ENCODE peak calls at places on chromosomes 4 and X, in seven cellular contexts. O is left ventricle myocardium inferior, Y is A549, D is cardiac muscle cell, R is tibial nerve, A is GM12865, L is tibial artery. G is an unnamed sample.

GRCh38 chr4:3671571-3672464 is 94.4 kb upstream of the ADRA2C start:
- DNase-seq in O (no peak), R (no peak), Y (peak), A (no peak), L (no peak), D (no peak), G (no peak)

GRCh38 chrX:103081051-103081450 is 11.9 kb downstream of the NXF3 start:
- DNase-seq in L (no peak), O (no peak), A (no peak), D (no peak), Y (no peak), R (no peak), G (no peak)

GRCh38 chr4:26217961-26218676 is 102.7 kb upstream of the RBPJ start:
- DNase-seq in O (no peak), R (peak), L (peak), A (peak), D (no peak), Y (no peak), G (peak)

GRCh38 chrX:19334945-19335626 is 8.6 kb upstream of the PDHA1 start:
- DNase-seq in O (no peak), A (peak), Y (peak), L (no peak), D (peak), R (no peak), G (no peak)

GRCh38 chr4:153115322-153116100 is 88.7 kb upstream of the TRIM2 start:
- DNase-seq in D (no peak), A (peak), L (peak), R (no peak), Y (peak), O (no peak), G (peak)

GRCh38 chr4:145937021-145937861 is 1.4 kb downstream of the ZNF827 start:
- DNase-seq in O (peak), L (peak), Y (peak), R (peak), A (peak), D (peak), G (peak)

GRCh38 chr4:98996056-98996941 is 778 bp downstream of the METAP1 start:
- DNase-seq in A (peak), D (peak), Y (peak), L (no peak), O (no peak), R (no peak), G (peak)

GRCh38 chr4:152967942-152968341 is 31.8 kb downstream of the FHDC1 start:
- DNase-seq in Y (no peak), L (no peak), A (no peak), D (no peak), O (no peak), R (no peak), G (no peak)

GRCh38 chr4:110477836-110478235 is 1.9 kb downstream of the ENPEP start:
- DNase-seq in O (no peak), Y (no peak), R (no peak), D (no peak), A (no peak), L (no peak), G (no peak)

GRCh38 chr4:156705291-156705690 is 266.3 kb downstream of the PDGFC start:
- DNase-seq in R (no peak), Y (no peak), A (no peak), D (no peak), O (no peak), L (no peak), G (peak)

GRCh38 chr4:102761478-102761790 is 666 bp upstream of the MANBA start:
- DNase-seq in Y (no peak), R (no peak), L (no peak), O (no peak), A (no peak), D (no peak), G (peak)
- H3K4me3 ChIP-seq in Y (peak), R (peak), L (peak), O (peak), A (peak), D (peak), G (peak)

DNA sequence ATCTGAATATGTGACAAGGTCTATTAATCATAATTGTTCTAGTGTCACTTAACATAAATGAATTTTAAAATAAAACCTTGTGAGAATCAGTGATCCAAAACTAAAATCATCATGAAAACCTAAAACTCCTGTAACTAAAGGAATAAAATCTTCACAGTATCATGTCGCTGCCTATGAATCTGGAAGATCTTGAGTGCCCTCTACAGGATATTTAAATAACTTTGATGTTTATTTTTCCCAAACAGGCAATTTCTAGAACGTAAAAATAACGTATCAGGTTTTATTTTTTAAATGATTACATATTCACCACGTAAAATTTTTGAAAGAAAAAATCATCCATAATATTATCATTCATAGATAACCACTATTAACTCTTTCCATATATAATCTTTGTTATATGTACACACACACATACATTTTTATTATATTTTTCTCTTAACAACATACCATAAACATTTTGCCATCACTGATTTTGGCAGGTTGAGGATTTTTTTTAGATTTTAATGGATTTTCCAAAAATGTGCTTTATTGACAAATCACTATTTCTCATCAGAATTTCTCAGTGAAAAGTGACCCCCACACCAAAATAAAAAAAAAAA is 79.6 kb downstream of the COMMD8 start:
- DNase-seq in Y (peak), R (no peak), O (no peak), D (peak), L (no peak), A (peak), G (peak)
- TF ChIP-seq CTCF in Y (peak), R (peak), O (peak), D (peak), L (peak), A (peak), G (peak)

DNA sequence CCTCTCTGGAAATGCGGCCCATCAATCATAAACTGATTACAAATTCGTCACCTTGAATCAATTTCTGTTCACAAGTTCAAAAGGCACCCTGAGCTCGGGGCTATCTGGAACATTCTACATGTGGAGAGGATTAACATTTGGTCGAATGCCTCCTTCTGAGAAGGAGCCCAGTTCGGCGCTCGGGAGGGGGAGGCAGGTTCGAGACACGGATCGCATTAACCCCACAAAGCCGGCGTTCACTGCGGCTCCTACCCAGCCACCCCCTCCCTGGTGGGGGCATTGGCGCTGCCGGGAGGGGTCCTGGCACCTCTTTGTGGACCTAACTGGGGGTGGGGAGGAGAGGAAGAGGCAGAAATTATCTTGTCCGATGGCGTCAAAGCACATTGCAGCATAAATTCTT is 108.0 kb downstream of the CPZ start:
- DNase-seq in A (no peak), Y (no peak), R (no peak), D (no peak), O (no peak), L (no peak), G (no peak)
- H3K4me3 ChIP-seq in A (no peak), Y (no peak), R (no peak), D (no peak), O (no peak), L (no peak), G (no peak)

GRCh38 chrX:129749069-129749468 is 10.3 kb downstream of the XPNPEP2 start:
- DNase-seq in Y (no peak), R (no peak), L (no peak), A (no peak), O (no peak), D (no peak), G (no peak)

GRCh38 chrX:129748265-129748664 is 9.5 kb downstream of the XPNPEP2 start:
- DNase-seq in Y (no peak), O (no peak), D (no peak), A (no peak), R (no peak), L (peak), G (peak)

GRCh38 chrX:129750971-129751370 is 12.2 kb downstream of the XPNPEP2 start:
- DNase-seq in O (no peak), R (no peak), D (no peak), L (no peak), Y (no peak), A (no peak), G (no peak)

GRCh38 chrX:129744881-129745321 is 6.1 kb downstream of the XPNPEP2 start:
- DNase-seq in D (no peak), L (no peak), Y (no peak), A (no peak), O (no peak), R (no peak), G (no peak)

DNA sequence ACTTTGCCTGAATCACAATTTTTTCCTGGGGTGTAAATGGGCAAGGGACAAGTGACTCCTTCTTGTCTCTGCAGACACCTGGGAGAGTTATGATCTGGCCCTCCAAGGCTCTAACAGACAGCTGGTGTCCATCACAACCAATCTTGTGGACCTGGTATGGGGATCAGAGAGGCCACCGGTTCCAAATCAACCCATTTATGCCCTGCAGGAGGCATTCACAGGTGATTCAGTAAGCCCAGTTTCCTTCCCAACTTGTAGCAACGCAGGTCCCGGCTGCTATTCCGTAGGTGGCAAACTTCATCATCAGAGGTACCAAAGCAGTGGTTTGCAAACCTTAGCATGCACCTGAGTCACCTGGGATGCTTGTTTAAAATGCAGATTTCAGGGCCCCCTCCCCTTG is 8.8 kb downstream of the XPNPEP2 start:
- DNase-seq in R (no peak), L (no peak), O (no peak), Y (no peak), A (no peak), D (no peak), G (no peak)
- TF ChIP-seq CTCF in R (no peak), L (no peak), O (no peak), Y (no peak), A (no peak), D (no peak), G (no peak)

GRCh38 chrX:106171293-106171692 is 3.2 kb downstream of the PWWP3B start:
- DNase-seq in R (no peak), D (no peak), Y (no peak), O (no peak), L (no peak), A (no peak), G (no peak)

GRCh38 chrX:106170318-106170717 is 2.2 kb downstream of the PWWP3B start:
- DNase-seq in A (peak), O (no peak), Y (peak), D (peak), R (no peak), L (no peak), G (peak)

DNA sequence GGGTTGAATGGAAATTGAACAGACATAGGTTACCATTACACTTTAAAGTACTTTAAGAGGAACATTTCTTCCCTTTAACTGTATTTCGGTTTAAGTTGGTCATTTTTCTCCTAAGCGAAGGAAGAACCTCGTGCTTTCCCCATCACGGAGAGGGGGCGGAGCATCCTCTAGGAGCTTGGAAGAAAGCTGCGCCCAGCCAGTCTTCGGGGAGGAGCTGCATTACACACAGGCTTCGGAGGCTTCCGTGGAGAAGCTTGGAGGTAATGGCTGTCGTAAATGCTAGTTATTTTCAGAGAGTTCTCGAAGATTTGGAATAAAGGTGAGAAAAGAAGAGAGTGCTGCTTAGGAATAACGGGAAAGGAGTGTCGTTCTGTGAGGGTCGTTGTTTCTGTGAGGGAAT is at the start of gene PWWP3B:
- DNase-seq in R (peak), A (no peak), Y (peak), D (peak), O (peak), L (peak), G (no peak)
- H3K4me3 ChIP-seq in R (no peak), A (no peak), Y (no peak), D (peak), O (peak), L (no peak), G (no peak)

G was measured in AG10803.